ENCODE peak calls at places on chromosomes 3 and 15, in ten cellular contexts. One of them, this sample, is unnamed.

GRCh38 chr3:28348286-28348636 is 260 bp upstream of the ZCWPW2 start:
- DNase-seq in CD8-positive, alpha-beta T cell: no peak
- DNase-seq in BJ: peak
- DNase-seq in A549: no peak
- DNase-seq in cardiac muscle cell: no peak
- DNase-seq in GM12865: no peak
- DNase-seq in heart right ventricle: no peak
- DNase-seq in WERI-Rb-1: no peak
- DNase-seq in upper lobe of right lung: no peak
- DNase-seq in breast epithelium: no peak
- DNase-seq in this sample: peak

GRCh38 chr3:61158152-61158551 is 93.1 kb downstream of the FHIT start:
- DNase-seq in CD8-positive, alpha-beta T cell: no peak
- DNase-seq in BJ: no peak
- DNase-seq in A549: no peak
- DNase-seq in cardiac muscle cell: no peak
- DNase-seq in GM12865: no peak
- DNase-seq in heart right ventricle: no peak
- DNase-seq in WERI-Rb-1: no peak
- DNase-seq in upper lobe of right lung: no peak
- DNase-seq in breast epithelium: no peak
- DNase-seq in this sample: no peak

GRCh38 chr3:127121850-127122249 is 71.1 kb upstream of the PRR23E start:
- DNase-seq in CD8-positive, alpha-beta T cell: no peak
- DNase-seq in BJ: no peak
- DNase-seq in A549: no peak
- DNase-seq in cardiac muscle cell: no peak
- DNase-seq in GM12865: no peak
- DNase-seq in heart right ventricle: no peak
- DNase-seq in WERI-Rb-1: no peak
- DNase-seq in upper lobe of right lung: no peak
- DNase-seq in breast epithelium: no peak
- DNase-seq in this sample: no peak

GRCh38 chr3:16026753-16027152 is 147.7 kb upstream of the GALNT15 start:
- DNase-seq in CD8-positive, alpha-beta T cell: no peak
- DNase-seq in BJ: no peak
- DNase-seq in A549: no peak
- DNase-seq in cardiac muscle cell: peak
- DNase-seq in GM12865: no peak
- DNase-seq in heart right ventricle: no peak
- DNase-seq in WERI-Rb-1: no peak
- DNase-seq in upper lobe of right lung: no peak
- DNase-seq in breast epithelium: no peak
- DNase-seq in this sample: no peak

GRCh38 chr3:27721717-27722564 is at the start of gene EOMES:
- DNase-seq in CD8-positive, alpha-beta T cell: peak
- DNase-seq in BJ: no peak
- DNase-seq in A549: peak
- DNase-seq in cardiac muscle cell: peak
- DNase-seq in GM12865: peak
- DNase-seq in heart right ventricle: no peak
- DNase-seq in WERI-Rb-1: peak
- DNase-seq in upper lobe of right lung: no peak
- DNase-seq in breast epithelium: no peak
- DNase-seq in this sample: no peak

GRCh38 chr15:90358124-90359033 is 6.3 kb downstream of the ZNF774 start:
- DNase-seq in CD8-positive, alpha-beta T cell: no peak
- DNase-seq in BJ: no peak
- DNase-seq in A549: peak
- DNase-seq in cardiac muscle cell: peak
- DNase-seq in GM12865: no peak
- DNase-seq in heart right ventricle: no peak
- DNase-seq in WERI-Rb-1: no peak
- DNase-seq in upper lobe of right lung: no peak
- DNase-seq in breast epithelium: no peak
- DNase-seq in this sample: no peak

GRCh38 chr3:179093807-179094206 is 22.2 kb upstream of the ZMAT3 start:
- DNase-seq in CD8-positive, alpha-beta T cell: no peak
- DNase-seq in BJ: no peak
- DNase-seq in A549: no peak
- DNase-seq in cardiac muscle cell: no peak
- DNase-seq in GM12865: no peak
- DNase-seq in heart right ventricle: no peak
- DNase-seq in WERI-Rb-1: no peak
- DNase-seq in upper lobe of right lung: no peak
- DNase-seq in breast epithelium: no peak
- DNase-seq in this sample: peak

GRCh38 chr3:25088284-25088683 is 339.8 kb upstream of the RARB start:
- DNase-seq in CD8-positive, alpha-beta T cell: no peak
- DNase-seq in BJ: no peak
- DNase-seq in A549: no peak
- DNase-seq in cardiac muscle cell: no peak
- DNase-seq in GM12865: no peak
- DNase-seq in heart right ventricle: no peak
- DNase-seq in WERI-Rb-1: no peak
- DNase-seq in upper lobe of right lung: no peak
- DNase-seq in breast epithelium: no peak
- DNase-seq in this sample: no peak

GRCh38 chr15:59165726-59166125 is 40.9 kb upstream of the LDHAL6B start:
- DNase-seq in CD8-positive, alpha-beta T cell: no peak
- DNase-seq in BJ: no peak
- DNase-seq in A549: no peak
- DNase-seq in cardiac muscle cell: peak
- DNase-seq in GM12865: peak
- DNase-seq in heart right ventricle: no peak
- DNase-seq in WERI-Rb-1: no peak
- DNase-seq in upper lobe of right lung: peak
- DNase-seq in breast epithelium: peak
- DNase-seq in this sample: no peak

GRCh38 chr3:88137836-88138235 is 11.9 kb upstream of the C3orf38 start:
- DNase-seq in CD8-positive, alpha-beta T cell: no peak
- DNase-seq in BJ: no peak
- DNase-seq in A549: no peak
- DNase-seq in cardiac muscle cell: peak
- DNase-seq in GM12865: no peak
- DNase-seq in heart right ventricle: no peak
- DNase-seq in WERI-Rb-1: no peak
- DNase-seq in upper lobe of right lung: no peak
- DNase-seq in breast epithelium: no peak
- DNase-seq in this sample: peak

GRCh38 chr3:15979490-15979889 is 181.7 kb upstream of the ANKRD28 start:
- DNase-seq in CD8-positive, alpha-beta T cell: no peak
- DNase-seq in BJ: no peak
- DNase-seq in A549: no peak
- DNase-seq in cardiac muscle cell: no peak
- DNase-seq in GM12865: no peak
- DNase-seq in heart right ventricle: no peak
- DNase-seq in WERI-Rb-1: no peak
- DNase-seq in upper lobe of right lung: no peak
- DNase-seq in breast epithelium: no peak
- DNase-seq in this sample: no peak

GRCh38 chr15:74396445-74397238 is 29.2 kb upstream of the CYP11A1 start:
- DNase-seq in CD8-positive, alpha-beta T cell: no peak
- DNase-seq in BJ: no peak
- DNase-seq in A549: peak
- DNase-seq in cardiac muscle cell: no peak
- DNase-seq in GM12865: peak
- DNase-seq in heart right ventricle: no peak
- DNase-seq in WERI-Rb-1: no peak
- DNase-seq in upper lobe of right lung: no peak
- DNase-seq in breast epithelium: no peak
- DNase-seq in this sample: no peak

GRCh38 chr15:36323607-36324006 is 255.8 kb upstream of the CDIN1 start:
- DNase-seq in CD8-positive, alpha-beta T cell: no peak
- DNase-seq in BJ: no peak
- DNase-seq in A549: no peak
- DNase-seq in cardiac muscle cell: no peak
- DNase-seq in GM12865: no peak
- DNase-seq in heart right ventricle: no peak
- DNase-seq in WERI-Rb-1: no peak
- DNase-seq in upper lobe of right lung: no peak
- DNase-seq in breast epithelium: no peak
- DNase-seq in this sample: no peak

GRCh38 chr3:105722943-105723556 is 145.8 kb downstream of the CBLB start:
- DNase-seq in CD8-positive, alpha-beta T cell: no peak
- DNase-seq in BJ: no peak
- DNase-seq in A549: no peak
- DNase-seq in cardiac muscle cell: no peak
- DNase-seq in GM12865: peak
- DNase-seq in heart right ventricle: no peak
- DNase-seq in WERI-Rb-1: no peak
- DNase-seq in upper lobe of right lung: no peak
- DNase-seq in breast epithelium: no peak
- DNase-seq in this sample: no peak

GRCh38 chr3:53938645-53939044 is 47.0 kb upstream of the SELENOK start:
- DNase-seq in CD8-positive, alpha-beta T cell: no peak
- DNase-seq in BJ: no peak
- DNase-seq in A549: peak
- DNase-seq in cardiac muscle cell: peak
- DNase-seq in GM12865: peak
- DNase-seq in heart right ventricle: no peak
- DNase-seq in WERI-Rb-1: peak
- DNase-seq in upper lobe of right lung: no peak
- DNase-seq in breast epithelium: no peak
- DNase-seq in this sample: peak

GRCh38 chr3:158152186-158152585 is 42.3 kb downstream of the RSRC1 start:
- DNase-seq in CD8-positive, alpha-beta T cell: no peak
- DNase-seq in BJ: no peak
- DNase-seq in A549: no peak
- DNase-seq in cardiac muscle cell: peak
- DNase-seq in GM12865: peak
- DNase-seq in heart right ventricle: no peak
- DNase-seq in WERI-Rb-1: no peak
- DNase-seq in upper lobe of right lung: no peak
- DNase-seq in breast epithelium: no peak
- DNase-seq in this sample: peak

GRCh38 chr3:34102290-34102689 is 303.9 kb downstream of the PDCD6IP start:
- DNase-seq in CD8-positive, alpha-beta T cell: no peak
- DNase-seq in BJ: no peak
- DNase-seq in A549: no peak
- DNase-seq in cardiac muscle cell: no peak
- DNase-seq in GM12865: no peak
- DNase-seq in heart right ventricle: no peak
- DNase-seq in WERI-Rb-1: no peak
- DNase-seq in upper lobe of right lung: no peak
- DNase-seq in breast epithelium: no peak
- DNase-seq in this sample: peak

GRCh38 chr3:49217688-49218470 is 46.5 kb downstream of the KLHDC8B start:
- DNase-seq in CD8-positive, alpha-beta T cell: no peak
- DNase-seq in BJ: no peak
- DNase-seq in A549: no peak
- DNase-seq in cardiac muscle cell: peak
- DNase-seq in GM12865: no peak
- DNase-seq in heart right ventricle: peak
- DNase-seq in WERI-Rb-1: peak
- DNase-seq in upper lobe of right lung: no peak
- DNase-seq in breast epithelium: no peak
- DNase-seq in this sample: no peak

GRCh38 chr3:30933478-30934207 is 39.2 kb upstream of the GADL1 start:
- DNase-seq in CD8-positive, alpha-beta T cell: no peak
- DNase-seq in BJ: no peak
- DNase-seq in A549: no peak
- DNase-seq in cardiac muscle cell: no peak
- DNase-seq in GM12865: no peak
- DNase-seq in heart right ventricle: no peak
- DNase-seq in WERI-Rb-1: no peak
- DNase-seq in upper lobe of right lung: no peak
- DNase-seq in breast epithelium: no peak
- DNase-seq in this sample: no peak

GRCh38 chr3:124346487-124346886 is 354.6 kb upstream of the ROPN1 start:
- DNase-seq in CD8-positive, alpha-beta T cell: no peak
- DNase-seq in BJ: no peak
- DNase-seq in A549: no peak
- DNase-seq in cardiac muscle cell: no peak
- DNase-seq in GM12865: no peak
- DNase-seq in heart right ventricle: no peak
- DNase-seq in WERI-Rb-1: no peak
- DNase-seq in upper lobe of right lung: no peak
- DNase-seq in breast epithelium: no peak
- DNase-seq in this sample: no peak
- H3K4me3 ChIP-seq in CD8-positive, alpha-beta T cell: no peak
- H3K4me3 ChIP-seq in BJ: no peak
- H3K4me3 ChIP-seq in A549: no peak
- H3K4me3 ChIP-seq in cardiac muscle cell: no peak
- H3K4me3 ChIP-seq in GM12865: no peak
- H3K4me3 ChIP-seq in heart right ventricle: no peak
- H3K4me3 ChIP-seq in WERI-Rb-1: no peak
- H3K4me3 ChIP-seq in upper lobe of right lung: no peak
- H3K4me3 ChIP-seq in breast epithelium: no peak
- H3K4me3 ChIP-seq in this sample: no peak

DNA sequence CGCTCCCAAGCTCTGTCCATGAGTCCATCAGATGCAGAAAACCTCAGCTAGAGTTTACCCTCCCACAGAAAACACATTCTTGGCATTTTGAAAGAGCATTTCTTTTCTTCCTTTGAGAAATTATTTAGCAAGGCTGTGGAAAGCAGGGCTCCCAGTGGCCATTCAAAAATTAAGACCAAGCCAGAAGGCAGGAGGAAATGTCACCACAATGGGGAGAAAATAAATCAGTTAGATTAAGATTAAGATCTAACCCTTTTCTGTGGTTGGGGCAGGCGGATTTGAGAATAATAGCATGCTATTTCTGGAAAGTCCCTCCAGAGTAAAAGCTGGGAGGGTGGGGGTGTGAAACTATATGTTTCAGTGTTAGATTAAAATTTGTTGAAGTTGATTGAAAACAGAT is 20.2 kb downstream of the LRIG1 start:
- DNase-seq in CD8-positive, alpha-beta T cell: no peak
- DNase-seq in BJ: peak
- DNase-seq in A549: no peak
- DNase-seq in cardiac muscle cell: peak
- DNase-seq in GM12865: peak
- DNase-seq in heart right ventricle: no peak
- DNase-seq in WERI-Rb-1: peak
- DNase-seq in upper lobe of right lung: no peak
- DNase-seq in breast epithelium: no peak
- DNase-seq in this sample: no peak
- H3K4me3 ChIP-seq in CD8-positive, alpha-beta T cell: no peak
- H3K4me3 ChIP-seq in BJ: no peak
- H3K4me3 ChIP-seq in A549: no peak
- H3K4me3 ChIP-seq in cardiac muscle cell: no peak
- H3K4me3 ChIP-seq in GM12865: no peak
- H3K4me3 ChIP-seq in heart right ventricle: no peak
- H3K4me3 ChIP-seq in WERI-Rb-1: no peak
- H3K4me3 ChIP-seq in upper lobe of right lung: no peak
- H3K4me3 ChIP-seq in breast epithelium: no peak
- H3K4me3 ChIP-seq in this sample: no peak

GRCh38 chr3:100634493-100635272 is 25.3 kb downstream of the ADGRG7 start:
- DNase-seq in CD8-positive, alpha-beta T cell: no peak
- DNase-seq in BJ: no peak
- DNase-seq in A549: peak
- DNase-seq in cardiac muscle cell: peak
- DNase-seq in GM12865: peak
- DNase-seq in heart right ventricle: no peak
- DNase-seq in WERI-Rb-1: peak
- DNase-seq in upper lobe of right lung: no peak
- DNase-seq in breast epithelium: no peak
- DNase-seq in this sample: no peak
- H3K4me3 ChIP-seq in CD8-positive, alpha-beta T cell: no peak
- H3K4me3 ChIP-seq in BJ: no peak
- H3K4me3 ChIP-seq in A549: no peak
- H3K4me3 ChIP-seq in cardiac muscle cell: no peak
- H3K4me3 ChIP-seq in GM12865: no peak
- H3K4me3 ChIP-seq in heart right ventricle: no peak
- H3K4me3 ChIP-seq in WERI-Rb-1: no peak
- H3K4me3 ChIP-seq in upper lobe of right lung: no peak
- H3K4me3 ChIP-seq in breast epithelium: no peak
- H3K4me3 ChIP-seq in this sample: no peak

GRCh38 chr3:42654331-42655201 is 1.1 kb downstream of the ZBTB47 start:
- DNase-seq in CD8-positive, alpha-beta T cell: peak
- DNase-seq in BJ: no peak
- DNase-seq in A549: peak
- DNase-seq in cardiac muscle cell: peak
- DNase-seq in GM12865: no peak
- DNase-seq in heart right ventricle: peak
- DNase-seq in WERI-Rb-1: peak
- DNase-seq in upper lobe of right lung: peak
- DNase-seq in breast epithelium: no peak
- DNase-seq in this sample: no peak
- H3K4me3 ChIP-seq in CD8-positive, alpha-beta T cell: peak
- H3K4me3 ChIP-seq in BJ: peak
- H3K4me3 ChIP-seq in A549: peak
- H3K4me3 ChIP-seq in cardiac muscle cell: peak
- H3K4me3 ChIP-seq in GM12865: peak
- H3K4me3 ChIP-seq in heart right ventricle: peak
- H3K4me3 ChIP-seq in WERI-Rb-1: peak
- H3K4me3 ChIP-seq in upper lobe of right lung: peak
- H3K4me3 ChIP-seq in breast epithelium: peak
- H3K4me3 ChIP-seq in this sample: peak

This sample was measured in skeletal muscle cell.